ENCODE peak calls at places on chromosome 1, in four cellular contexts. One of them, this sample, is unnamed.

GRCh38 chr1:24089027-24089742 is 22.8 kb downstream of the MYOM3 start:
- DNase-seq in A549: no peak
- DNase-seq in transverse colon: no peak
- DNase-seq in stomach: no peak
- DNase-seq in this sample: no peak

GRCh38 chr1:169105434-169106094 is 926 bp upstream of the ATP1B1 start:
- DNase-seq in A549: peak; percentile 70
- DNase-seq in transverse colon: peak; percentile 96
- DNase-seq in stomach: peak; percentile 96
- DNase-seq in this sample: peak; percentile 84

GRCh38 chr1:82073659-82074058 is 272.9 kb downstream of the ADGRL2 start:
- DNase-seq in A549: no peak
- DNase-seq in transverse colon: no peak
- DNase-seq in stomach: no peak
- DNase-seq in this sample: no peak

GRCh38 chr1:93235261-93235660 is 54.7 kb downstream of the CCDC18 start:
- DNase-seq in A549: no peak
- DNase-seq in transverse colon: no peak
- DNase-seq in stomach: no peak
- DNase-seq in this sample: no peak

GRCh38 chr1:8418301-8418700 is 100.4 kb downstream of the SLC45A1 start:
- DNase-seq in A549: no peak
- DNase-seq in transverse colon: no peak
- DNase-seq in stomach: no peak
- DNase-seq in this sample: no peak

GRCh38 chr1:19254416-19254815 is 2.8 kb downstream of the MRTO4 start:
- DNase-seq in A549: no peak
- DNase-seq in transverse colon: no peak
- DNase-seq in stomach: no peak
- DNase-seq in this sample: no peak

GRCh38 chr1:39269791-39270342 is 65.4 kb downstream of the MACF1 start:
- DNase-seq in A549: no peak
- DNase-seq in transverse colon: peak; percentile 14
- DNase-seq in stomach: no peak
- DNase-seq in this sample: no peak

GRCh38 chr1:238061967-238062613 is 171.4 kb upstream of the ZP4 start:
- DNase-seq in A549: no peak
- DNase-seq in transverse colon: no peak
- DNase-seq in stomach: no peak
- DNase-seq in this sample: no peak

GRCh38 chr1:39490596-39491145 is 765 bp upstream of the BMP8A start:
- DNase-seq in A549: peak; percentile 11
- DNase-seq in transverse colon: peak; percentile 44
- DNase-seq in stomach: no peak
- DNase-seq in this sample: peak; percentile 58

GRCh38 chr1:30719406-30720270 is 3.7 kb downstream of the MATN1 start:
- DNase-seq in A549: no peak
- DNase-seq in transverse colon: no peak
- DNase-seq in stomach: no peak
- DNase-seq in this sample: peak; percentile 30

GRCh38 chr1:151653397-151653796 is 41.5 kb downstream of the SNX27 start:
- DNase-seq in A549: no peak
- DNase-seq in transverse colon: no peak
- DNase-seq in stomach: no peak
- DNase-seq in this sample: no peak

GRCh38 chr1:204544321-204544720 is 28.1 kb downstream of the MDM4 start:
- DNase-seq in A549: no peak
- DNase-seq in transverse colon: no peak
- DNase-seq in stomach: no peak
- DNase-seq in this sample: no peak

DNA sequence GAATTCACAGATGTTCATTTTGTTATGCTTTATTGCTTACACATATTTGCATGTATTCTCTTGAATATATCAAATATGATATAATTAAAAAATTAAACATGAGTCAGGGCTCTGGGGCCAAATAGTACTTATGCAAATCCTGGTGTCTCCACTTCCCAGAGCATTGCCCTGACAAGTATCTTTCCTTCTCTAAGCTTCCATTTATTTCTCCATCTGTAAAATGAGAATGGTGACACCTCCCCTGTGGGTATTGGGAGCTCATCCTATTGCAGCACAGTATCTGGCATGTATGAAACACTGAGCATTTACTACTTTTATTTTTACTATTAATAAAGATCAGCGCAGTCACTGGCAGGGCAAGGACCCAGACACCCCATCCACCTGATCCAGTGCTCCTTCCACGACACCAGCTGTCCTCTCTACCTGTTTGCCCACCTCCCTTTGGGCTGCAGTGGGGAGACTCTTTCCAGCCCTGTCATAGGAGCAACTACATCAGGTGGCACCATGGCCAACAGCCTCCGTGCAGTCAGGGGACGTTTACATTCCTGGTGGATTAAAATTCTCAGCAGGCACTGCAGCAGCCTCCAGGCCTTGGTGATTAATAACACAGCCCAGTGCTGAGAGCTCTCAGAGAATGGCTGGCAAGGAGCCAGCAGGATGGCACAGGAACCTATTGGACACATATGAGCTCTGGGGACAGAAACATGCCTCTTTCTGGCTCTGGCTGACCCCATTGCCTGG is 113.0 kb downstream of the DMRTB1 start:
- DNase-seq in A549: peak; percentile 30
- DNase-seq in transverse colon: peak; percentile 10
- DNase-seq in stomach: no peak
- DNase-seq in this sample: no peak
- TF ChIP-seq EP300 in A549: no peak
- TF ChIP-seq EP300 in transverse colon: no peak
- TF ChIP-seq EP300 in stomach: no peak
- TF ChIP-seq EP300 in this sample: no peak

DNA sequence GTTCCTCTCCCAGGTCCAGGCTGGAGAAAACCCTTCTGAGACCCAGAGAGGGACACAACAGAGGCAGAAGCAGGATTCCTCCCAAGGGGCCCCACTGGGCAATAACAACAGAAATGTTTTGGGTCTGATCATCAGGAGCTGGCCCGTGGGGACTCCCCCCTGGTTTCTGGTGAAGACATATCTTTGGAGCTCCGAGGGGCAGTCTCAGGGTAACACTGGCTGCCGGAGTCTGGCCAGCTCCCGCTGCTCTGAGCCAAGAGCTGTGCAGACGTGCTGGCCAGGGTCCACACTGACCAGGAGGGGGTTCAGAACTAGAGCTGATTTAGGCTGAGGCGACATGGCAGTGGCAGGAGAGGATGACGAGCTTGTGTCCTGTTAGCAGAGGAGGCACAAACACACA is 13.1 kb downstream of the ECE1 start:
- DNase-seq in A549: no peak
- DNase-seq in transverse colon: no peak
- DNase-seq in stomach: no peak
- DNase-seq in this sample: peak; percentile 62
- TF ChIP-seq EP300 in A549: no peak
- TF ChIP-seq EP300 in transverse colon: no peak
- TF ChIP-seq EP300 in stomach: no peak
- TF ChIP-seq EP300 in this sample: no peak

GRCh38 chr1:247440001-247440620 is 17.8 kb downstream of the OR2B11 start:
- DNase-seq in A549: no peak
- DNase-seq in transverse colon: no peak
- DNase-seq in stomach: no peak
- DNase-seq in this sample: no peak
- TF ChIP-seq EP300 in A549: no peak
- TF ChIP-seq EP300 in transverse colon: no peak
- TF ChIP-seq EP300 in stomach: no peak
- TF ChIP-seq EP300 in this sample: no peak

GRCh38 chr1:100671604-100672003 is 47.9 kb upstream of the VCAM1 start:
- DNase-seq in A549: no peak
- DNase-seq in transverse colon: no peak
- DNase-seq in stomach: no peak
- DNase-seq in this sample: no peak
- TF ChIP-seq EP300 in A549: no peak
- TF ChIP-seq EP300 in transverse colon: no peak
- TF ChIP-seq EP300 in stomach: no peak
- TF ChIP-seq EP300 in this sample: no peak

GRCh38 chr1:25861316-25862286 is 2.3 kb upstream of the AUNIP start:
- DNase-seq in A549: no peak
- DNase-seq in transverse colon: peak; percentile 52
- DNase-seq in stomach: no peak
- DNase-seq in this sample: no peak
- TF ChIP-seq EP300 in A549: no peak
- TF ChIP-seq EP300 in transverse colon: no peak
- TF ChIP-seq EP300 in stomach: no peak
- TF ChIP-seq EP300 in this sample: no peak

GRCh38 chr1:213657040-213657439 is 330.7 kb upstream of the PROX1 start:
- DNase-seq in A549: no peak
- DNase-seq in transverse colon: no peak
- DNase-seq in stomach: no peak
- DNase-seq in this sample: no peak

GRCh38 chr1:213657879-213658278 is 329.9 kb upstream of the PROX1 start:
- DNase-seq in A549: no peak
- DNase-seq in transverse colon: no peak
- DNase-seq in stomach: no peak
- DNase-seq in this sample: no peak

GRCh38 chr1:213658508-213658907 is 329.3 kb upstream of the PROX1 start:
- DNase-seq in A549: no peak
- DNase-seq in transverse colon: no peak
- DNase-seq in stomach: no peak
- DNase-seq in this sample: no peak

GRCh38 chr1:213661346-213661745 is 326.4 kb upstream of the PROX1 start:
- DNase-seq in A549: no peak
- DNase-seq in transverse colon: no peak
- DNase-seq in stomach: no peak
- DNase-seq in this sample: no peak

GRCh38 chr1:213659580-213660547 is 327.9 kb upstream of the PROX1 start:
- DNase-seq in A549: no peak
- DNase-seq in transverse colon: no peak
- DNase-seq in stomach: no peak
- DNase-seq in this sample: no peak
- TF ChIP-seq EP300 in A549: no peak
- TF ChIP-seq EP300 in transverse colon: no peak
- TF ChIP-seq EP300 in stomach: no peak
- TF ChIP-seq EP300 in this sample: no peak

GRCh38 chr1:202283991-202284390 is 57.7 kb downstream of the UBE2T start:
- DNase-seq in A549: peak; percentile 64
- DNase-seq in transverse colon: no peak
- DNase-seq in stomach: no peak
- DNase-seq in this sample: no peak

GRCh38 chr1:202282017-202282335 is 59.8 kb downstream of the UBE2T start:
- DNase-seq in A549: no peak
- DNase-seq in transverse colon: no peak
- DNase-seq in stomach: no peak
- DNase-seq in this sample: no peak

GRCh38 chr1:202281316-202282016 is 60.3 kb downstream of the UBE2T start:
- DNase-seq in A549: no peak
- DNase-seq in transverse colon: no peak
- DNase-seq in stomach: no peak
- DNase-seq in this sample: no peak

GRCh38 chr1:202282596-202283283 is 59.0 kb downstream of the UBE2T start:
- DNase-seq in A549: no peak
- DNase-seq in transverse colon: no peak
- DNase-seq in stomach: no peak
- DNase-seq in this sample: no peak

GRCh38 chr1:202283379-202283844 is 58.3 kb downstream of the UBE2T start:
- DNase-seq in A549: peak; percentile 28
- DNase-seq in transverse colon: no peak
- DNase-seq in stomach: no peak
- DNase-seq in this sample: no peak
- TF ChIP-seq EP300 in A549: peak; percentile 57
- TF ChIP-seq EP300 in transverse colon: no peak
- TF ChIP-seq EP300 in stomach: no peak
- TF ChIP-seq EP300 in this sample: no peak

GRCh38 chr1:7222616-7223015 is 437.4 kb downstream of the CAMTA1 start:
- DNase-seq in A549: no peak
- DNase-seq in transverse colon: no peak
- DNase-seq in stomach: no peak
- DNase-seq in this sample: no peak

GRCh38 chr1:7220712-7221252 is 435.5 kb downstream of the CAMTA1 start:
- DNase-seq in A549: no peak
- DNase-seq in transverse colon: no peak
- DNase-seq in stomach: no peak
- DNase-seq in this sample: no peak

GRCh38 chr1:7223334-7224080 is 438.3 kb downstream of the CAMTA1 start:
- DNase-seq in A549: peak; percentile 64
- DNase-seq in transverse colon: no peak
- DNase-seq in stomach: no peak
- DNase-seq in this sample: no peak

GRCh38 chr1:7220007-7220406 is 434.8 kb downstream of the CAMTA1 start:
- DNase-seq in A549: no peak
- DNase-seq in transverse colon: no peak
- DNase-seq in stomach: no peak
- DNase-seq in this sample: no peak

GRCh38 chr1:7221823-7222462 is 436.7 kb downstream of the CAMTA1 start:
- DNase-seq in A549: no peak
- DNase-seq in transverse colon: no peak
- DNase-seq in stomach: no peak
- DNase-seq in this sample: no peak
- TF ChIP-seq EP300 in A549: no peak
- TF ChIP-seq EP300 in transverse colon: no peak
- TF ChIP-seq EP300 in stomach: no peak
- TF ChIP-seq EP300 in this sample: no peak

This sample was measured in ovary.